ENCODE peak calls at places on chromosomes 13 and 19, in nine cellular contexts. One of them, this sample, is unnamed.

GRCh38 chr19:34337747-34338146 is 27.2 kb upstream of the GPI start:
- DNase-seq in fibroblast of lung: no peak
- DNase-seq in left ventricle myocardium inferior: no peak
- DNase-seq in A549: no peak
- DNase-seq in PC-9: no peak
- DNase-seq in heart left ventricle: no peak
- DNase-seq in CD8-positive, alpha-beta T cell: no peak
- DNase-seq in fibroblast of pulmonary artery: no peak
- DNase-seq in BJ: no peak
- DNase-seq in this sample: peak; percentile 27

GRCh38 chr13:33018886-33019285 is 2.7 kb downstream of the KL start:
- DNase-seq in PC-9: no peak
- DNase-seq in heart left ventricle: no peak
- DNase-seq in left ventricle myocardium inferior: no peak
- DNase-seq in A549: no peak
- DNase-seq in CD8-positive, alpha-beta T cell: no peak
- DNase-seq in fibroblast of pulmonary artery: no peak
- DNase-seq in BJ: no peak
- DNase-seq in fibroblast of lung: no peak
- DNase-seq in this sample: no peak

GRCh38 chr13:60312851-60313505 is 84.0 kb upstream of the TDRD3 start:
- DNase-seq in A549: no peak
- DNase-seq in fibroblast of lung: no peak
- DNase-seq in PC-9: no peak
- DNase-seq in left ventricle myocardium inferior: no peak
- DNase-seq in fibroblast of pulmonary artery: no peak
- DNase-seq in BJ: no peak
- DNase-seq in CD8-positive, alpha-beta T cell: no peak
- DNase-seq in heart left ventricle: no peak
- DNase-seq in this sample: no peak

GRCh38 chr13:43908156-43909126 is 28.7 kb downstream of the LACC1 start:
- DNase-seq in A549: peak; percentile 25
- DNase-seq in fibroblast of lung: peak; percentile 78
- DNase-seq in PC-9: peak; percentile 85
- DNase-seq in left ventricle myocardium inferior: no peak
- DNase-seq in BJ: no peak
- DNase-seq in CD8-positive, alpha-beta T cell: no peak
- DNase-seq in heart left ventricle: no peak
- DNase-seq in fibroblast of pulmonary artery: peak; percentile 74
- DNase-seq in this sample: peak; percentile 72

GRCh38 chr13:113537909-113538688 is 46.5 kb upstream of the TFDP1 start:
- DNase-seq in heart left ventricle: peak; percentile 6
- DNase-seq in left ventricle myocardium inferior: no peak
- DNase-seq in fibroblast of lung: no peak
- DNase-seq in CD8-positive, alpha-beta T cell: no peak
- DNase-seq in BJ: no peak
- DNase-seq in A549: no peak
- DNase-seq in PC-9: no peak
- DNase-seq in fibroblast of pulmonary artery: no peak
- DNase-seq in this sample: no peak

GRCh38 chr19:50175924-50176323 is 12.8 kb upstream of the IZUMO2 start:
- DNase-seq in left ventricle myocardium inferior: no peak
- DNase-seq in BJ: no peak
- DNase-seq in PC-9: peak; percentile 34
- DNase-seq in A549: no peak
- DNase-seq in fibroblast of pulmonary artery: no peak
- DNase-seq in heart left ventricle: no peak
- DNase-seq in fibroblast of lung: no peak
- DNase-seq in CD8-positive, alpha-beta T cell: no peak
- DNase-seq in this sample: no peak

GRCh38 chr19:15320118-15320517 is 12.2 kb downstream of the BRD4 start:
- DNase-seq in BJ: peak; percentile 74
- DNase-seq in PC-9: no peak
- DNase-seq in heart left ventricle: no peak
- DNase-seq in fibroblast of pulmonary artery: no peak
- DNase-seq in left ventricle myocardium inferior: no peak
- DNase-seq in fibroblast of lung: peak; percentile 58
- DNase-seq in A549: no peak
- DNase-seq in CD8-positive, alpha-beta T cell: no peak
- DNase-seq in this sample: peak; percentile 90

GRCh38 chr13:93231867-93232266 is 5.3 kb downstream of the GPC6 start:
- DNase-seq in PC-9: no peak
- DNase-seq in heart left ventricle: no peak
- DNase-seq in fibroblast of lung: no peak
- DNase-seq in A549: no peak
- DNase-seq in left ventricle myocardium inferior: no peak
- DNase-seq in CD8-positive, alpha-beta T cell: no peak
- DNase-seq in BJ: no peak
- DNase-seq in fibroblast of pulmonary artery: no peak
- DNase-seq in this sample: no peak

GRCh38 chr19:24141612-24142011 is 54.6 kb downstream of the ZNF254 start:
- DNase-seq in left ventricle myocardium inferior: no peak
- DNase-seq in PC-9: no peak
- DNase-seq in fibroblast of pulmonary artery: no peak
- DNase-seq in CD8-positive, alpha-beta T cell: no peak
- DNase-seq in heart left ventricle: no peak
- DNase-seq in BJ: no peak
- DNase-seq in fibroblast of lung: no peak
- DNase-seq in A549: no peak
- DNase-seq in this sample: no peak

GRCh38 chr19:49936549-49936948 is 7.2 kb upstream of the NUP62 start:
- DNase-seq in CD8-positive, alpha-beta T cell: no peak
- DNase-seq in BJ: no peak
- DNase-seq in PC-9: no peak
- DNase-seq in A549: no peak
- DNase-seq in heart left ventricle: no peak
- DNase-seq in left ventricle myocardium inferior: no peak
- DNase-seq in fibroblast of pulmonary artery: no peak
- DNase-seq in fibroblast of lung: no peak
- DNase-seq in this sample: no peak

GRCh38 chr19:6464070-6464873 is at the start of gene CRB3:
- DNase-seq in PC-9: peak; percentile 78
- DNase-seq in A549: peak; percentile 40
- DNase-seq in left ventricle myocardium inferior: no peak
- DNase-seq in fibroblast of pulmonary artery: no peak
- DNase-seq in CD8-positive, alpha-beta T cell: peak; percentile 42
- DNase-seq in fibroblast of lung: no peak
- DNase-seq in BJ: no peak
- DNase-seq in heart left ventricle: no peak
- DNase-seq in this sample: no peak

GRCh38 chr13:26977541-26977940 is 194.1 kb downstream of the USP12 start:
- DNase-seq in BJ: no peak
- DNase-seq in fibroblast of lung: no peak
- DNase-seq in left ventricle myocardium inferior: no peak
- DNase-seq in heart left ventricle: no peak
- DNase-seq in PC-9: no peak
- DNase-seq in CD8-positive, alpha-beta T cell: no peak
- DNase-seq in fibroblast of pulmonary artery: peak; percentile 36
- DNase-seq in A549: no peak
- DNase-seq in this sample: no peak

GRCh38 chr13:71210861-71211260 is 656.1 kb downstream of the DACH1 start:
- DNase-seq in fibroblast of lung: peak; percentile 12
- DNase-seq in PC-9: no peak
- DNase-seq in A549: no peak
- DNase-seq in fibroblast of pulmonary artery: no peak
- DNase-seq in heart left ventricle: no peak
- DNase-seq in BJ: no peak
- DNase-seq in left ventricle myocardium inferior: no peak
- DNase-seq in CD8-positive, alpha-beta T cell: no peak
- DNase-seq in this sample: no peak

GRCh38 chr19:11535792-11536595 is 2.7 kb upstream of the CNN1 start:
- DNase-seq in fibroblast of pulmonary artery: peak; percentile 90
- DNase-seq in A549: peak; percentile 67
- DNase-seq in PC-9: peak; percentile 75
- DNase-seq in CD8-positive, alpha-beta T cell: peak; percentile 74
- DNase-seq in left ventricle myocardium inferior: peak; percentile 92
- DNase-seq in heart left ventricle: peak; percentile 92
- DNase-seq in fibroblast of lung: peak; percentile 89
- DNase-seq in BJ: peak; percentile 31
- DNase-seq in this sample: peak; percentile 81

GRCh38 chr19:29806098-29806866 is 5.5 kb upstream of the CCNE1 start:
- DNase-seq in A549: peak; percentile 53
- DNase-seq in PC-9: no peak
- DNase-seq in fibroblast of lung: peak; percentile 44
- DNase-seq in fibroblast of pulmonary artery: peak; percentile 69
- DNase-seq in BJ: no peak
- DNase-seq in CD8-positive, alpha-beta T cell: no peak
- DNase-seq in left ventricle myocardium inferior: peak; percentile 67
- DNase-seq in heart left ventricle: peak; percentile 67
- DNase-seq in this sample: peak; percentile 20

GRCh38 chr13:111880185-111880584 is 186.8 kb upstream of the SOX1 start:
- DNase-seq in PC-9: no peak
- DNase-seq in left ventricle myocardium inferior: no peak
- DNase-seq in BJ: no peak
- DNase-seq in fibroblast of pulmonary artery: no peak
- DNase-seq in CD8-positive, alpha-beta T cell: no peak
- DNase-seq in A549: no peak
- DNase-seq in fibroblast of lung: no peak
- DNase-seq in heart left ventricle: no peak
- DNase-seq in this sample: no peak

GRCh38 chr19:31357315-31357673 is 8.1 kb upstream of the TSHZ3 start:
- DNase-seq in A549: no peak
- DNase-seq in CD8-positive, alpha-beta T cell: no peak
- DNase-seq in heart left ventricle: no peak
- DNase-seq in left ventricle myocardium inferior: no peak
- DNase-seq in BJ: no peak
- DNase-seq in PC-9: no peak
- DNase-seq in fibroblast of lung: no peak
- DNase-seq in fibroblast of pulmonary artery: no peak
- DNase-seq in this sample: no peak

DNA sequence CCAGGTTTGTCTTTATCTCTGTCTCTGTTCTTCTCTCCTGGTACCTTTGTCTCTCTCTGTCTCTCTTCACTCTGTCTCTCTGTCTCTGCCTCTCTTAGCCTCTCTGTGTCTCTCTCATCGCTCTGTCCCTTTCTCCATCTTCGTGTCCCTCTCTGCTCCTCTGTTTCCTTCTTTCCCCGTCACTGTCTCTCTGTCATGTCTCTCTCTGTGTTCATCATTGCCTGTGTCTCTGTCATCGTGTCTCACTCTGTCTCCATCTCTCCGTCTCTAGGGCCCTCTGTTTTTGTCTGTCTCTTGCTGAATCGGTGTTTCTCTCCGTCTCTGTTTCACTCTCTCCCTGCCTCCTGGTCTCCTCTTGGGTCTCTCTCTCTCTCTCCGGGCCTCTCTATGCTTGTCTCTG is 2.9 kb upstream of the KCNN4 start:
- DNase-seq in A549: no peak
- DNase-seq in CD8-positive, alpha-beta T cell: no peak
- DNase-seq in BJ: no peak
- DNase-seq in fibroblast of pulmonary artery: no peak
- DNase-seq in left ventricle myocardium inferior: no peak
- DNase-seq in PC-9: no peak
- DNase-seq in fibroblast of lung: no peak
- DNase-seq in heart left ventricle: no peak
- DNase-seq in this sample: no peak
- H3K4me3 ChIP-seq in A549: no peak overlapping the region
- H3K4me3 ChIP-seq in CD8-positive, alpha-beta T cell: no peak overlapping the region
- H3K4me3 ChIP-seq in BJ: no peak overlapping the region
- H3K4me3 ChIP-seq in fibroblast of pulmonary artery: no peak overlapping the region
- H3K4me3 ChIP-seq in left ventricle myocardium inferior: no peak overlapping the region
- H3K4me3 ChIP-seq in PC-9: no peak overlapping the region
- H3K4me3 ChIP-seq in fibroblast of lung: no peak overlapping the region
- H3K4me3 ChIP-seq in heart left ventricle: no peak overlapping the region
- H3K4me3 ChIP-seq in this sample: no peak overlapping the region

GRCh38 chr19:47357788-47358680 is 8.9 kb downstream of the DHX34 start:
- DNase-seq in fibroblast of pulmonary artery: no peak
- DNase-seq in BJ: no peak
- DNase-seq in left ventricle myocardium inferior: no peak
- DNase-seq in CD8-positive, alpha-beta T cell: no peak
- DNase-seq in A549: peak; percentile 49
- DNase-seq in fibroblast of lung: no peak
- DNase-seq in PC-9: no peak
- DNase-seq in heart left ventricle: no peak
- DNase-seq in this sample: no peak
- TF ChIP-seq CTCF in fibroblast of pulmonary artery: peak; percentile 10
- TF ChIP-seq CTCF in BJ: peak; percentile 12
- TF ChIP-seq CTCF in left ventricle myocardium inferior: no peak
- TF ChIP-seq CTCF in CD8-positive, alpha-beta T cell: no peak
- TF ChIP-seq CTCF in A549: peak; percentile 51
- TF ChIP-seq CTCF in fibroblast of lung: peak; percentile 10
- TF ChIP-seq CTCF in PC-9: peak; percentile 46
- TF ChIP-seq CTCF in heart left ventricle: no peak
- TF ChIP-seq CTCF in this sample: peak; percentile 11

DNA sequence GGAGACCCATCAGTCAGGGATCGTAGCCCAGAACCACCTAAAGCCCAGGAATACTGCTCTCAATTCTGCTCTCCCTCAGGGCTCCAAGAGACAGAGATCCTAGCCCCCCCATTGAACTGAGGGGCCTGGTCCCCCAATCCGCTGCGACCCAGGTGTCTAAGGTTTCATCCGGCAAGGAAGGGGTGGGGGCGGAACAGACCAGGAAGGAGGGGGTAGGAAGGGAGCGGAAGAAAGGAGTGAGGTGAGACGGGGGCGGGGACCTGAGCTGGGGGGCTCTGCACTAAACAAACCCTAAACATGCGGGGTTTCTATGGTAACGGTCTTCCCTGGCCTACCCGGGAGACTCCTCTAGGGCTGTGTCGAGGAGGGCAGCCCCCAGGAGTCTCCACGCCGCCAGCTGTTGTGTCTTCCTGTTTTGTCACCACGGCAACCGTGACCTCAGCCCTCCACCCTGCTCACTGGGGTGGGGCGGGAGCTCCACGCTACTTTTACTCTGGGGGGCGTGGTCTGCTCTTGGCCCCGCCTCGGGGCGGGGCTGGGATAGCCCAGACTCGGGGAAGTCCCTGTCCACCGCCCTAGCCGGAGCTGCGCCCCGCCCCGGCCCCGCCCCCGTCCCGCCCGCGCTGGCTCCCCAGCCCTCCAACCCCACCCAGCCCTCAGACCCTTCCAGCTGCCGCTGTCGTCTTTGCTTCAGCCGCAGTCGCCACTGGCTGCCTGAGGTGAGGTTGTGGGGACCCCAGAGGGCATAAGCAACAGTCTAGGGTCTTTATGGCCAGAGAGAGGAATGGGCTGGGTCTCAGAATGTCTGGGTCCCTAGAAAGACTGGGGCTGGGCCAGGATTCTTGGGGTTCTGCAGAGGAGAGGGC is at the start of gene MYADM:
- DNase-seq in A549: peak; percentile 99
- DNase-seq in PC-9: peak; percentile 98
- DNase-seq in fibroblast of pulmonary artery: peak; percentile 99
- DNase-seq in BJ: peak; percentile 95
- DNase-seq in left ventricle myocardium inferior: peak; percentile 99
- DNase-seq in heart left ventricle: peak; percentile 99
- DNase-seq in CD8-positive, alpha-beta T cell: peak; percentile 99
- DNase-seq in fibroblast of lung: peak; percentile 98
- DNase-seq in this sample: peak; percentile 99
- H3K4me3 ChIP-seq in A549: peak within 1 kb of the TSS; percentile 69
- H3K4me3 ChIP-seq in PC-9: peak within 1 kb of the TSS; percentile 92
- H3K4me3 ChIP-seq in fibroblast of pulmonary artery: peak within 1 kb of the TSS; percentile 97
- H3K4me3 ChIP-seq in BJ: peak within 1 kb of the TSS; percentile 82
- H3K4me3 ChIP-seq in left ventricle myocardium inferior: peak within 1 kb of the TSS; percentile 82
- H3K4me3 ChIP-seq in heart left ventricle: peak within 1 kb of the TSS; percentile 88
- H3K4me3 ChIP-seq in CD8-positive, alpha-beta T cell: peak within 1 kb of the TSS; percentile 96
- H3K4me3 ChIP-seq in fibroblast of lung: peak within 1 kb of the TSS; percentile 94
- H3K4me3 ChIP-seq in this sample: peak within 1 kb of the TSS; percentile 99

DNA sequence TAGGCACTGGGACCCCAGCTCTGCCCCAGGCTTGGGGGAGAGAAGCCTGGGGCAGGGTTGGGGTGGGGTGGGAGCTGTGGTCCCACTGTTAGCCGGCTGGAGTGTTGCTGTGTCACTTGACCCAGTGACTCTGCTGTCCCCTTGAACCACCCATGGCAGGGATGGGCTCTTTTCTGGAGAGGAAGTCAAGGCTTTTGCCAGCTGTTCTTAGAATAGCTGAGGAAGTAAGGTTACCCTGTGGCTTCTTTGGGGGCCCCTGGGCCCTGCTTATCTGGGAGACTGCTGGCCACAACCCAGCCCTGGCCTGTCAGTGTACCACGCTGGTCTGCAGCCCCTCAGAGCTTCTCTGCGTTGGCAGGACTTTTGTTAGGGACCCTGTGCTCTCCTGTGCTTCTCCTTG is 9.1 kb downstream of the PNPLA6 start:
- DNase-seq in heart left ventricle: no peak
- DNase-seq in BJ: no peak
- DNase-seq in left ventricle myocardium inferior: no peak
- DNase-seq in fibroblast of lung: no peak
- DNase-seq in fibroblast of pulmonary artery: no peak
- DNase-seq in CD8-positive, alpha-beta T cell: no peak
- DNase-seq in PC-9: no peak
- DNase-seq in A549: no peak
- DNase-seq in this sample: no peak
- TF ChIP-seq CTCF in heart left ventricle: no peak
- TF ChIP-seq CTCF in BJ: no peak
- TF ChIP-seq CTCF in left ventricle myocardium inferior: no peak
- TF ChIP-seq CTCF in fibroblast of lung: no peak
- TF ChIP-seq CTCF in fibroblast of pulmonary artery: no peak
- TF ChIP-seq CTCF in CD8-positive, alpha-beta T cell: no peak
- TF ChIP-seq CTCF in PC-9: no peak
- TF ChIP-seq CTCF in A549: no peak
- TF ChIP-seq CTCF in this sample: no peak